ENCODE peak calls at places on chromosomes 6 and 20, in nine cellular contexts. Y is K562; D is naive thymus-derived CD4-positive, alpha-beta T cell; E is iPS DF 6.9; R is A549; N is coronary artery; H is CD4-positive, alpha-beta T cell; T is pancreas; L is lower lobe of right lung. X is an unnamed sample.

GRCh38 chr6:45265246-45265645 is 62.9 kb upstream of the RUNX2 start:
- DNase-seq in Y (no peak), D (no peak), E (no peak), R (no peak), N (no peak), H (no peak), T (no peak), L (no peak), X (no peak)

GRCh38 chr20:45987108-45987780 is 15.2 kb upstream of the ZNF335 start:
- DNase-seq in Y (peak; percentile 88), D (peak; percentile 80), E (no peak), R (peak; percentile 83), N (no peak), H (peak; percentile 66), T (peak; percentile 71), L (peak; percentile 87), X (peak; percentile 28)

GRCh38 chr6:155880905-155881304 is 425.3 kb upstream of the NOX3 start:
- DNase-seq in Y (no peak), D (no peak), E (no peak), R (no peak), N (no peak), H (no peak), T (no peak), L (no peak), X (no peak)

GRCh38 chr6:69881322-69882151 is 15.2 kb downstream of the COL19A1 start:
- DNase-seq in Y (no peak), D (no peak), E (no peak), R (no peak), N (no peak), H (no peak), T (no peak), L (no peak), X (no peak)

GRCh38 chr6:139239137-139239536 is 52.7 kb downstream of the TXLNB start:
- DNase-seq in Y (no peak), D (no peak), E (no peak), R (no peak), N (no peak), H (no peak), T (no peak), L (no peak), X (no peak)

GRCh38 chr6:168206681-168207274 is 112.8 kb downstream of the DACT2 start:
- DNase-seq in Y (no peak), D (no peak), E (no peak), R (no peak), N (no peak), H (no peak), T (no peak), L (no peak), X (no peak)

GRCh38 chr20:25444556-25444955 is 37.1 kb downstream of the GINS1 start:
- DNase-seq in Y (no peak), D (no peak), E (no peak), R (no peak), N (no peak), H (no peak), T (no peak), L (no peak), X (no peak)

GRCh38 chr6:170454512-170455285 is 98.4 kb downstream of the PSMB1 start:
- DNase-seq in Y (no peak), D (no peak), E (no peak), R (no peak), N (no peak), H (no peak), T (no peak), L (no peak), X (no peak)

GRCh38 chr6:39003072-39003471 is 45.5 kb upstream of the GLP1R start:
- DNase-seq in Y (peak; percentile 28), D (no peak), E (no peak), R (no peak), N (no peak), H (no peak), T (no peak), L (no peak), X (no peak)

GRCh38 chr6:36695414-36695813 is 2.2 kb upstream of the RAB44 start:
- DNase-seq in Y (no peak), D (no peak), E (no peak), R (no peak), N (no peak), H (no peak), T (no peak), L (no peak), X (no peak)

GRCh38 chr6:7473805-7474329 is 67.6 kb upstream of the DSP start:
- DNase-seq in Y (no peak), D (no peak), E (no peak), R (no peak), N (no peak), H (no peak), T (peak; percentile 31), L (no peak), X (no peak)

GRCh38 chr6:30888472-30889137 is 4.3 kb downstream of the DDR1 start:
- DNase-seq in Y (peak; percentile 73), D (no peak), E (no peak), R (no peak), N (no peak), H (no peak), T (peak; percentile 8), L (no peak), X (no peak)

GRCh38 chr20:50821994-50822393 is 27.1 kb downstream of the BCAS4 start:
- DNase-seq in Y (no peak), D (no peak), E (no peak), R (no peak), N (no peak), H (no peak), T (no peak), L (no peak), X (no peak)

GRCh38 chr20:50824137-50824536 is 29.3 kb downstream of the BCAS4 start:
- DNase-seq in Y (no peak), D (no peak), E (no peak), R (peak; percentile 30), N (peak; percentile 94), H (no peak), T (peak; percentile 47), L (no peak), X (no peak)

GRCh38 chr20:50823319-50823718 is 28.5 kb downstream of the BCAS4 start:
- DNase-seq in Y (no peak), D (no peak), E (no peak), R (no peak), N (no peak), H (no peak), T (no peak), L (no peak), X (no peak)

GRCh38 chr20:50828363-50829136 is 33.7 kb downstream of the BCAS4 start:
- DNase-seq in Y (no peak), D (no peak), E (no peak), R (no peak), N (no peak), H (no peak), T (no peak), L (no peak), X (no peak)

GRCh38 chr20:50826121-50826520 is 31.3 kb downstream of the BCAS4 start:
- DNase-seq in Y (no peak), D (no peak), E (no peak), R (no peak), N (no peak), H (no peak), T (no peak), L (no peak), X (no peak)
- H3K27ac ChIP-seq in Y (no peak overlapping the region), D (no peak overlapping the region), E (no peak overlapping the region), R (no peak overlapping the region), N (peak overlapping the region; percentile 32), H (no peak overlapping the region), T (no peak overlapping the region), L (no peak overlapping the region), X (no peak overlapping the region)

GRCh38 chr20:50895111-50895830 is 36.0 kb downstream of the ADNP start:
- DNase-seq in Y (no peak), D (no peak), E (no peak), R (no peak), N (no peak), H (no peak), T (no peak), L (no peak), X (no peak)

GRCh38 chr20:50901301-50901700 is 29.9 kb downstream of the ADNP start:
- DNase-seq in Y (no peak), D (no peak), E (no peak), R (no peak), N (no peak), H (no peak), T (no peak), L (no peak), X (no peak)

GRCh38 chr20:50900261-50900660 is 31.0 kb downstream of the ADNP start:
- DNase-seq in Y (no peak), D (no peak), E (no peak), R (no peak), N (no peak), H (no peak), T (no peak), L (no peak), X (no peak)

GRCh38 chr20:50893620-50894019 is 37.6 kb downstream of the ADNP start:
- DNase-seq in Y (no peak), D (no peak), E (no peak), R (no peak), N (no peak), H (no peak), T (no peak), L (no peak), X (no peak)

GRCh38 chr20:50898475-50898874 is 32.8 kb downstream of the ADNP start:
- DNase-seq in Y (no peak), D (no peak), E (no peak), R (no peak), N (no peak), H (no peak), T (no peak), L (no peak), X (no peak)
- H3K27ac ChIP-seq in Y (no peak overlapping the region), D (no peak overlapping the region), E (no peak overlapping the region), R (no peak overlapping the region), N (no peak overlapping the region), H (no peak overlapping the region), T (no peak overlapping the region), L (no peak overlapping the region), X (no peak overlapping the region)

DNA sequence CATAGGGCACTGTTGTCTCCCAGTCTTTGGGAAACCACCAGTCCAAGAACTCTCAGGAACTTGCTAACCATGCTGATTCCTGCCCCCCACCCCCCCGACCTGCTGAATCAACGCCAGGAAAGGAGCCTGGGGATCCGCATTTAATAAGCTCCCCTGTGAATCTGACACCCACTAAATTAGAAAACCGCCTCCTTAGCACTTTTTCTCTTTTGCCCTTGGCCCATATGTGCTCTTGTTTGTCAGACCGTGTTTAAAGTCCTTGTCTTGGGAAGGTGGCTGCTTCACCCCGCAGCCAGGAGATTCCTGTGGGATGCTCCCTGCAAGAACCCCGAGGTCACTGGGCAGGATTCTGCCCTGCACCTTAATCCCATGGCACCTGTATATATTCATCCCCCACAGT is 15.7 kb upstream of the FOXP4 start:
- DNase-seq in Y (no peak), D (no peak), E (no peak), R (no peak), N (no peak), H (no peak), T (no peak), L (no peak), X (no peak)
- H3K27ac ChIP-seq in Y (no peak overlapping the region), D (no peak overlapping the region), E (no peak overlapping the region), R (no peak overlapping the region), N (no peak overlapping the region), H (no peak overlapping the region), T (no peak overlapping the region), L (no peak overlapping the region), X (no peak overlapping the region)

DNA sequence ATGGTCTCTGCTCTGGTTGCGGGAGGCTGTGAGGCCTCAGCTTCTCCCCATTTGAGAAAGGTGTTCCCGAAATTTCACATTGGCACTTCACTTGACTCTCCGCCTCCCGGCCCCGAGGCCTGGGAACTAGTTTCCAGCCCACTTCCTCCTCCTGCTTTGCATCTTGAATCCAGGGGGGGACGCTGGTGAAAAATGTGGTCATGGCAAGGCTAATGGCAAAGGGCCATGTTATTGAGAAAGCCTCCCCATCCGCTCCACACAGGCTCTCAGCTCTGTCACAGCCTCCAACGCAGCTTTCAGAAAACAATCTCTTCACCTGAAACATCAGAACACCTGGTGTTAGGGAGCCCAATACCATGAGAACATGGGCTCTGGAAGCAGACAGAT is 5.6 kb downstream of the PLAGL2 start:
- DNase-seq in Y (no peak), D (no peak), E (no peak), R (no peak), N (no peak), H (no peak), T (no peak), L (peak; percentile 59), X (no peak)
- H3K27ac ChIP-seq in Y (no peak overlapping the region), D (no peak overlapping the region), E (no peak overlapping the region), R (no peak overlapping the region), N (no peak overlapping the region), H (no peak overlapping the region), T (no peak overlapping the region), L (peak overlapping the region; percentile 94), X (no peak overlapping the region)